ENCODE peak calls at places on chromosomes 3 and 15, in six cellular contexts. D is thoracic aorta, Z is esophagus squamous epithelium, B is sigmoid colon, G is left ventricle myocardium inferior, I is tibial nerve. M is an unnamed sample.

GRCh38 chr3:188283347-188283746 is 129.4 kb downstream of the LPP start:
- DNase-seq in D (no peak), Z (no peak), B (no peak), G (no peak), I (peak; percentile 75), M (no peak)

GRCh38 chr3:72997421-72997961 is 880 bp downstream of the PPP4R2 start:
- DNase-seq in D (no peak), Z (no peak), B (no peak), G (no peak), I (peak; percentile 42), M (peak; percentile 69)

GRCh38 chr3:170703121-170703588 is 117.3 kb upstream of the SLC7A14 start:
- DNase-seq in D (no peak), Z (no peak), B (no peak), G (no peak), I (no peak), M (peak; percentile 89)

GRCh38 chr15:97909291-97909891 is 51.1 kb upstream of the ARRDC4 start:
- DNase-seq in D (no peak), Z (peak; percentile 2), B (peak; percentile 79), G (peak; percentile 58), I (peak; percentile 59), M (peak; percentile 49)

GRCh38 chr15:47820780-47821319 is 103.5 kb downstream of the SEMA6D start:
- DNase-seq in D (no peak), Z (no peak), B (no peak), G (no peak), I (no peak), M (peak; percentile 81)

GRCh38 chr3:18729671-18730070 is 304.5 kb upstream of the SATB1 start:
- DNase-seq in D (no peak), Z (no peak), B (no peak), G (no peak), I (no peak), M (no peak)

GRCh38 chr15:25884354-25884753 is 21.2 kb upstream of the ATP10A start:
- DNase-seq in D (no peak), Z (no peak), B (no peak), G (no peak), I (no peak), M (no peak)

GRCh38 chr3:116000315-116000714 is 377.0 kb downstream of the GAP43 start:
- DNase-seq in D (no peak), Z (no peak), B (peak; percentile 62), G (no peak), I (no peak), M (peak; percentile 94)

GRCh38 chr15:77818484-77819270 is 186.0 kb upstream of the LINGO1 start:
- DNase-seq in D (no peak), Z (no peak), B (no peak), G (no peak), I (no peak), M (no peak)

GRCh38 chr3:34106879-34107278 is 308.4 kb downstream of the PDCD6IP start:
- DNase-seq in D (no peak), Z (no peak), B (no peak), G (no peak), I (no peak), M (peak; percentile 20)

GRCh38 chr3:196501316-196502064 is 2.1 kb downstream of the RNF168 start:
- DNase-seq in D (no peak), Z (no peak), B (no peak), G (no peak), I (no peak), M (peak; percentile 44)

GRCh38 chr3:180252683-180253082 is 215.9 kb upstream of the PEX5L start:
- DNase-seq in D (no peak), Z (no peak), B (no peak), G (no peak), I (no peak), M (no peak)

GRCh38 chr3:60812544-60812943 is 438.7 kb downstream of the FHIT start:
- DNase-seq in D (no peak), Z (no peak), B (no peak), G (no peak), I (no peak), M (no peak)

GRCh38 chr3:37025562-37026335 is 32.4 kb downstream of the MLH1 start:
- DNase-seq in D (no peak), Z (no peak), B (no peak), G (no peak), I (no peak), M (no peak)

GRCh38 chr15:66936864-66937245 is 128.5 kb upstream of the SMAD3 start:
- DNase-seq in D (no peak), Z (no peak), B (peak; percentile 32), G (no peak), I (no peak), M (no peak)

GRCh38 chr3:143822374-143822773 is 25.9 kb downstream of the SLC9A9 start:
- DNase-seq in D (no peak), Z (no peak), B (peak; percentile 68), G (no peak), I (no peak), M (no peak)

GRCh38 chr3:64417816-64418215 is 192.6 kb upstream of the PRICKLE2 start:
- DNase-seq in D (no peak), Z (no peak), B (no peak), G (no peak), I (no peak), M (peak; percentile 43)

GRCh38 chr3:48478631-48479555 is 25.1 kb downstream of the SHISA5 start:
- DNase-seq in D (no peak), Z (no peak), B (no peak), G (no peak), I (no peak), M (no peak)

DNA sequence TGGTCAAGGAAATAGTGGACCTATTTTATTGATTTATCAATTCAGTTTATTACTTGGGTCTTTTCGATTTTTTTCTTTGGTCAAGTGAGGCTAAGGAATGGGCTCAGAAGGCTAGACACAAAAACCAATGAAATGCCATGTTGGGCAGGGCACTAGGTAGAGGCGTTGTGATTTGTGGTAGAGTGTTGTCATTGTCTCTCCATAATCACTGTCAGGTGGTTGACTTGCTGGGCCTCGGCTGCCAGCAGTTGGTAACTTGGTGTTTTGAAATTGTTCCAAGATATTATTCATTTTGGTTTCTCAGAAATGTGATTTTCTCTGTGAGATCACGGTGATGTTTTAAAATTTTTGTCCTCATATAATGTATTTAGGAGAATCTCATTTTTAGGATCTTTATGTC is 173.6 kb downstream of the KLHL25 start:
- DNase-seq in D (no peak), Z (no peak), B (no peak), G (no peak), I (no peak), M (no peak)
- H3K4me3 ChIP-seq in D (peak overlapping the region; percentile 71), Z (peak overlapping the region; percentile 12), B (peak overlapping the region; percentile 50), G (peak overlapping the region; percentile 65), I (peak overlapping the region; percentile 30), M (peak overlapping the region; percentile 57)

GRCh38 chr3:42908675-42909074 is 2.7 kb downstream of the ZNF662 start:
- DNase-seq in D (no peak), Z (no peak), B (no peak), G (no peak), I (no peak), M (no peak)

GRCh38 chr3:42904076-42904475 is 1.9 kb upstream of the ZNF662 start:
- DNase-seq in D (no peak), Z (no peak), B (no peak), G (no peak), I (no peak), M (no peak)

GRCh38 chr3:42906085-42906904 is at the start of gene ZNF662:
- DNase-seq in D (no peak), Z (no peak), B (peak; percentile 80), G (peak; percentile 62), I (peak; percentile 27), M (peak; percentile 11)

GRCh38 chr3:42906905-42907183 is 902 bp downstream of the ZNF662 start:
- DNase-seq in D (no peak), Z (no peak), B (no peak), G (no peak), I (no peak), M (no peak)

GRCh38 chr3:42905740-42906084 is 230 bp upstream of the ZNF662 start:
- DNase-seq in D (no peak), Z (no peak), B (no peak), G (no peak), I (no peak), M (peak; percentile 15)
- H3K4me3 ChIP-seq in D (peak overlapping the region; percentile 90), Z (peak overlapping the region; percentile 59), B (peak overlapping the region; percentile 80), G (peak overlapping the region; percentile 81), I (peak overlapping the region; percentile 87), M (peak overlapping the region; percentile 42)

GRCh38 chr3:113927556-113927955 is 20.3 kb upstream of the ZDHHC23 start:
- DNase-seq in D (no peak), Z (no peak), B (no peak), G (no peak), I (no peak), M (no peak)
- H3K4me3 ChIP-seq in D (no peak overlapping the region), Z (no peak overlapping the region), B (no peak overlapping the region), G (no peak overlapping the region), I (no peak overlapping the region), M (no peak overlapping the region)

GRCh38 chr3:11091088-11091590 is 63.2 kb upstream of the HRH1 start:
- DNase-seq in D (no peak), Z (no peak), B (peak; percentile 82), G (no peak), I (no peak), M (no peak)

GRCh38 chr3:11090551-11090950 is 63.7 kb upstream of the HRH1 start:
- DNase-seq in D (no peak), Z (no peak), B (no peak), G (no peak), I (no peak), M (no peak)

GRCh38 chr3:11089931-11090330 is 64.4 kb upstream of the HRH1 start:
- DNase-seq in D (no peak), Z (no peak), B (no peak), G (no peak), I (no peak), M (no peak)

GRCh38 chr3:11085078-11085840 is 69.0 kb upstream of the HRH1 start:
- DNase-seq in D (no peak), Z (no peak), B (no peak), G (no peak), I (no peak), M (no peak)

GRCh38 chr3:11088066-11088465 is 66.2 kb upstream of the HRH1 start:
- DNase-seq in D (no peak), Z (no peak), B (no peak), G (no peak), I (no peak), M (no peak)
- H3K4me3 ChIP-seq in D (no peak overlapping the region), Z (no peak overlapping the region), B (no peak overlapping the region), G (no peak overlapping the region), I (no peak overlapping the region), M (no peak overlapping the region)

GRCh38 chr15:70101459-70102113 is 3.9 kb upstream of the TLE3 start:
- DNase-seq in D (peak; percentile 13), Z (no peak), B (peak; percentile 90), G (peak; percentile 31), I (peak; percentile 59), M (peak; percentile 94)
- H3K4me3 ChIP-seq in D (peak overlapping the region; percentile 62), Z (no peak overlapping the region), B (peak overlapping the region; percentile 31), G (peak overlapping the region; percentile 61), I (no peak overlapping the region), M (no peak overlapping the region)

GRCh38 chr3:148004331-148004730 is 595.2 kb downstream of the ZIC1 start:
- DNase-seq in D (no peak), Z (no peak), B (no peak), G (no peak), I (no peak), M (no peak)
- H3K4me3 ChIP-seq in D (no peak overlapping the region), Z (no peak overlapping the region), B (no peak overlapping the region), G (no peak overlapping the region), I (no peak overlapping the region), M (no peak overlapping the region)

GRCh38 chr3:13277860-13278531 is 142.1 kb downstream of the NUP210 start:
- DNase-seq in D (no peak), Z (no peak), B (peak; percentile 58), G (no peak), I (no peak), M (no peak)
- H3K4me3 ChIP-seq in D (peak overlapping the region; percentile 37), Z (no peak overlapping the region), B (no peak overlapping the region), G (peak overlapping the region; percentile 19), I (no peak overlapping the region), M (no peak overlapping the region)

M was measured in astrocyte of the spinal cord.